ENCODE peak calls at places on chromosomes 4 and X, in seven cellular contexts. Y is stimulated activated CD4-positive, alpha-beta T cell treated with anti-CD3 and anti-CD28 coated beads, Interleukin-4, amount 100 ng/mL, for 1 hour; T is BE2C; U is mucosa of gallbladder; C is cardiac muscle cell; A is GOT3; L is Right ventricle myocardium superior. V is an unnamed sample.

GRCh38 chr4:95087657-95088455 is 330.1 kb downstream of the BMPR1B start:
- DNase-seq in Y (no peak), T (peak; percentile 56), U (no peak), C (peak; percentile 31), A (no peak), L (no peak), V (no peak)

GRCh38 chr4:101415962-101416361 is 68.6 kb upstream of the PPP3CA start:
- DNase-seq in Y (no peak), T (no peak), U (no peak), C (no peak), A (no peak), L (peak; percentile 29), V (no peak)

GRCh38 chr4:7462509-7462971 is 27.8 kb upstream of the PSAPL1 start:
- DNase-seq in Y (no peak), T (peak; percentile 61), U (peak; percentile 24), C (peak; percentile 20), A (no peak), L (peak; percentile 56), V (no peak)

GRCh38 chr4:10161840-10162239 is 45.2 kb upstream of the WDR1 start:
- DNase-seq in Y (no peak), T (no peak), U (no peak), C (no peak), A (no peak), L (no peak), V (no peak)

GRCh38 chr4:94171616-94172015 is 36.0 kb upstream of the SMARCAD1 start:
- DNase-seq in Y (no peak), T (no peak), U (no peak), C (no peak), A (no peak), L (no peak), V (no peak)

GRCh38 chr4:19580090-19580489 is 671.6 kb upstream of the SLIT2 start:
- DNase-seq in Y (no peak), T (no peak), U (no peak), C (peak; percentile 86), A (no peak), L (no peak), V (no peak)

GRCh38 chr4:94934864-94935263 is 177.1 kb downstream of the BMPR1B start:
- DNase-seq in Y (no peak), T (no peak), U (no peak), C (no peak), A (no peak), L (no peak), V (no peak)

GRCh38 chrX:124555036-124555595 is 208.8 kb downstream of the SH2D1A start:
- DNase-seq in Y (no peak), T (no peak), U (no peak), C (peak; percentile 21), A (no peak), L (no peak), V (no peak)

GRCh38 chrX:135740683-135741149 is 27.3 kb downstream of the CT45A3 start:
- DNase-seq in Y (peak; percentile 56), T (peak; percentile 55), U (no peak), C (peak; percentile 7), A (no peak), L (peak; percentile 31), V (no peak)

GRCh38 chrX:16466640-16467432 is 183.1 kb upstream of the S100G start:
- DNase-seq in Y (no peak), T (no peak), U (no peak), C (no peak), A (no peak), L (no peak), V (no peak)

GRCh38 chrX:72094894-72095293 is 36.8 kb downstream of the RTL5 start:
- DNase-seq in Y (peak; percentile 39), T (peak; percentile 84), U (peak; percentile 32), C (peak; percentile 54), A (no peak), L (peak; percentile 69), V (no peak)

GRCh38 chrX:41634284-41634683 is 54.5 kb upstream of the GPR34 start:
- DNase-seq in Y (no peak), T (no peak), U (no peak), C (peak; percentile 11), A (no peak), L (no peak), V (no peak)

V was measured in cortex of kidney.